ENCODE peak calls at places on chromosome 2, in five cellular contexts. One of them, this sample, is unnamed.

GRCh38 chr2:149743842-149744468 is 156.4 kb upstream of the MMADHC start:
- DNase-seq in ELF-1: no peak
- DNase-seq in ACHN: no peak
- DNase-seq in effector memory CD8-positive, alpha-beta T cell: no peak
- DNase-seq in CD8-positive, alpha-beta T cell: no peak
- DNase-seq in this sample: no peak

GRCh38 chr2:135150711-135151110 is 98.6 kb downstream of the RAB3GAP1 start:
- DNase-seq in ELF-1: no peak
- DNase-seq in ACHN: no peak
- DNase-seq in effector memory CD8-positive, alpha-beta T cell: no peak
- DNase-seq in CD8-positive, alpha-beta T cell: no peak
- DNase-seq in this sample: no peak

GRCh38 chr2:72949642-72950041 is 32.3 kb downstream of the EMX1 start:
- DNase-seq in ELF-1: no peak
- DNase-seq in ACHN: no peak
- DNase-seq in effector memory CD8-positive, alpha-beta T cell: no peak
- DNase-seq in CD8-positive, alpha-beta T cell: no peak
- DNase-seq in this sample: no peak

GRCh38 chr2:232349546-232349945 is 29.0 kb upstream of the ALPP start:
- DNase-seq in ELF-1: no peak
- DNase-seq in ACHN: no peak
- DNase-seq in effector memory CD8-positive, alpha-beta T cell: no peak
- DNase-seq in CD8-positive, alpha-beta T cell: no peak
- DNase-seq in this sample: peak

GRCh38 chr2:161995553-161996016 is 78.4 kb downstream of the DPP4 start:
- DNase-seq in ELF-1: no peak
- DNase-seq in ACHN: no peak
- DNase-seq in effector memory CD8-positive, alpha-beta T cell: no peak
- DNase-seq in CD8-positive, alpha-beta T cell: no peak
- DNase-seq in this sample: no peak

GRCh38 chr2:39434233-39434897 is 2.7 kb downstream of the MAP4K3 start:
- DNase-seq in ELF-1: no peak
- DNase-seq in ACHN: no peak
- DNase-seq in effector memory CD8-positive, alpha-beta T cell: no peak
- DNase-seq in CD8-positive, alpha-beta T cell: no peak
- DNase-seq in this sample: no peak

GRCh38 chr2:26874514-26874913 is 26.6 kb downstream of the DPYSL5 start:
- DNase-seq in ELF-1: no peak
- DNase-seq in ACHN: no peak
- DNase-seq in effector memory CD8-positive, alpha-beta T cell: no peak
- DNase-seq in CD8-positive, alpha-beta T cell: no peak
- DNase-seq in this sample: no peak

GRCh38 chr2:197073701-197074433 is 147.4 kb upstream of the PGAP1 start:
- DNase-seq in ELF-1: no peak
- DNase-seq in ACHN: no peak
- DNase-seq in effector memory CD8-positive, alpha-beta T cell: no peak
- DNase-seq in CD8-positive, alpha-beta T cell: no peak
- DNase-seq in this sample: no peak

GRCh38 chr2:11871421-11871820 is 125.0 kb downstream of the LPIN1 start:
- DNase-seq in ELF-1: no peak
- DNase-seq in ACHN: no peak
- DNase-seq in effector memory CD8-positive, alpha-beta T cell: no peak
- DNase-seq in CD8-positive, alpha-beta T cell: no peak
- DNase-seq in this sample: no peak

GRCh38 chr2:231715988-231716616 is 7.8 kb downstream of the PTMA start:
- DNase-seq in ELF-1: peak
- DNase-seq in ACHN: no peak
- DNase-seq in effector memory CD8-positive, alpha-beta T cell: no peak
- DNase-seq in CD8-positive, alpha-beta T cell: no peak
- DNase-seq in this sample: no peak

GRCh38 chr2:173290518-173290917 is 64.2 kb upstream of the CDCA7 start:
- DNase-seq in ELF-1: peak
- DNase-seq in ACHN: no peak
- DNase-seq in effector memory CD8-positive, alpha-beta T cell: no peak
- DNase-seq in CD8-positive, alpha-beta T cell: no peak
- DNase-seq in this sample: no peak

GRCh38 chr2:138490673-138491494 is 10.7 kb upstream of the SPOPL start:
- DNase-seq in ELF-1: no peak
- DNase-seq in ACHN: no peak
- DNase-seq in effector memory CD8-positive, alpha-beta T cell: no peak
- DNase-seq in CD8-positive, alpha-beta T cell: no peak
- DNase-seq in this sample: no peak

GRCh38 chr2:218263817-218264611 is 3.2 kb downstream of the GPBAR1 start:
- DNase-seq in ELF-1: no peak
- DNase-seq in ACHN: no peak
- DNase-seq in effector memory CD8-positive, alpha-beta T cell: no peak
- DNase-seq in CD8-positive, alpha-beta T cell: no peak
- DNase-seq in this sample: no peak

GRCh38 chr2:100571668-100572067 is 8.9 kb downstream of the PDCL3 start:
- DNase-seq in ELF-1: no peak
- DNase-seq in ACHN: no peak
- DNase-seq in effector memory CD8-positive, alpha-beta T cell: no peak
- DNase-seq in CD8-positive, alpha-beta T cell: no peak
- DNase-seq in this sample: no peak

GRCh38 chr2:12317853-12318426 is 398.8 kb upstream of the TRIB2 start:
- DNase-seq in ELF-1: no peak
- DNase-seq in ACHN: peak
- DNase-seq in effector memory CD8-positive, alpha-beta T cell: no peak
- DNase-seq in CD8-positive, alpha-beta T cell: no peak
- DNase-seq in this sample: no peak

GRCh38 chr2:135473567-135473966 is 57.5 kb downstream of the ZRANB3 start:
- DNase-seq in ELF-1: peak
- DNase-seq in ACHN: peak
- DNase-seq in effector memory CD8-positive, alpha-beta T cell: no peak
- DNase-seq in CD8-positive, alpha-beta T cell: no peak
- DNase-seq in this sample: peak

GRCh38 chr2:129296401-129297343 is 682.8 kb upstream of the RAB6C start:
- DNase-seq in ELF-1: no peak
- DNase-seq in ACHN: no peak
- DNase-seq in effector memory CD8-positive, alpha-beta T cell: no peak
- DNase-seq in CD8-positive, alpha-beta T cell: no peak
- DNase-seq in this sample: no peak

GRCh38 chr2:240121190-240121589 is 14.9 kb downstream of the COPS9 start:
- DNase-seq in ELF-1: no peak
- DNase-seq in ACHN: no peak
- DNase-seq in effector memory CD8-positive, alpha-beta T cell: no peak
- DNase-seq in CD8-positive, alpha-beta T cell: no peak
- DNase-seq in this sample: no peak

GRCh38 chr2:127128508-127128907 is 21.6 kb upstream of the BIN1 start:
- DNase-seq in ELF-1: peak
- DNase-seq in ACHN: no peak
- DNase-seq in effector memory CD8-positive, alpha-beta T cell: no peak
- DNase-seq in CD8-positive, alpha-beta T cell: no peak
- DNase-seq in this sample: peak

GRCh38 chr2:237623428-237624403 is 3.7 kb upstream of the LRRFIP1 start:
- DNase-seq in ELF-1: peak
- DNase-seq in ACHN: no peak
- DNase-seq in effector memory CD8-positive, alpha-beta T cell: no peak
- DNase-seq in CD8-positive, alpha-beta T cell: no peak
- DNase-seq in this sample: no peak

GRCh38 chr2:12131975-12132374 is 385.5 kb downstream of the LPIN1 start:
- DNase-seq in ELF-1: no peak
- DNase-seq in ACHN: no peak
- DNase-seq in effector memory CD8-positive, alpha-beta T cell: no peak
- DNase-seq in CD8-positive, alpha-beta T cell: no peak
- DNase-seq in this sample: no peak

GRCh38 chr2:16728742-16729141 is 63.1 kb upstream of the CYRIA start:
- DNase-seq in ELF-1: no peak
- DNase-seq in ACHN: no peak
- DNase-seq in effector memory CD8-positive, alpha-beta T cell: no peak
- DNase-seq in CD8-positive, alpha-beta T cell: no peak
- DNase-seq in this sample: no peak

GRCh38 chr2:158730621-158730905 is 64.6 kb upstream of the DAPL1 start:
- DNase-seq in ELF-1: no peak
- DNase-seq in ACHN: no peak
- DNase-seq in effector memory CD8-positive, alpha-beta T cell: no peak
- DNase-seq in CD8-positive, alpha-beta T cell: no peak
- DNase-seq in this sample: no peak

GRCh38 chr2:58039170-58039611 is 7.4 kb upstream of the VRK2 start:
- DNase-seq in ELF-1: no peak
- DNase-seq in ACHN: no peak
- DNase-seq in effector memory CD8-positive, alpha-beta T cell: no peak
- DNase-seq in CD8-positive, alpha-beta T cell: no peak
- DNase-seq in this sample: no peak

GRCh38 chr2:106828119-106828518 is 57.8 kb downstream of the ST6GAL2 start:
- DNase-seq in ELF-1: no peak
- DNase-seq in ACHN: no peak
- DNase-seq in effector memory CD8-positive, alpha-beta T cell: no peak
- DNase-seq in CD8-positive, alpha-beta T cell: no peak
- DNase-seq in this sample: no peak

GRCh38 chr2:3536682-3537632 is 17.6 kb upstream of the ADI1 start:
- DNase-seq in ELF-1: peak
- DNase-seq in ACHN: peak
- DNase-seq in effector memory CD8-positive, alpha-beta T cell: no peak
- DNase-seq in CD8-positive, alpha-beta T cell: no peak
- DNase-seq in this sample: peak

GRCh38 chr2:172083725-172084483 is 1.4 kb upstream of the DLX1 start:
- DNase-seq in ELF-1: peak
- DNase-seq in ACHN: peak
- DNase-seq in effector memory CD8-positive, alpha-beta T cell: no peak
- DNase-seq in CD8-positive, alpha-beta T cell: no peak
- DNase-seq in this sample: no peak

GRCh38 chr2:220394433-220394832 is 767.0 kb downstream of the SLC4A3 start:
- DNase-seq in ELF-1: no peak
- DNase-seq in ACHN: peak
- DNase-seq in effector memory CD8-positive, alpha-beta T cell: no peak
- DNase-seq in CD8-positive, alpha-beta T cell: no peak
- DNase-seq in this sample: no peak

GRCh38 chr2:23480991-23481797 is 96.2 kb downstream of the KLHL29 start:
- DNase-seq in ELF-1: peak
- DNase-seq in ACHN: peak
- DNase-seq in effector memory CD8-positive, alpha-beta T cell: no peak
- DNase-seq in CD8-positive, alpha-beta T cell: no peak
- DNase-seq in this sample: no peak

GRCh38 chr2:233142355-233142897 is 82.3 kb downstream of the INPP5D start:
- DNase-seq in ELF-1: no peak
- DNase-seq in ACHN: no peak
- DNase-seq in effector memory CD8-positive, alpha-beta T cell: peak
- DNase-seq in CD8-positive, alpha-beta T cell: no peak
- DNase-seq in this sample: no peak

GRCh38 chr2:234292205-234292954 is 204.5 kb downstream of the ARL4C start:
- DNase-seq in ELF-1: no peak
- DNase-seq in ACHN: no peak
- DNase-seq in effector memory CD8-positive, alpha-beta T cell: peak
- DNase-seq in CD8-positive, alpha-beta T cell: peak
- DNase-seq in this sample: no peak

GRCh38 chr2:152354909-152355308 is 19.9 kb downstream of the FMNL2 start:
- DNase-seq in ELF-1: no peak
- DNase-seq in ACHN: no peak
- DNase-seq in effector memory CD8-positive, alpha-beta T cell: no peak
- DNase-seq in CD8-positive, alpha-beta T cell: no peak
- DNase-seq in this sample: no peak

This sample was measured in WERI-Rb-1.